ENCODE peak calls at places on chromosomes 2 and 18, in five cellular contexts. One of them, this sample, is unnamed.

GRCh38 chr2:119005565-119005964 is 63.6 kb downstream of the MARCO start:
- DNase-seq in M059J: no peak
- DNase-seq in Calu3: no peak
- DNase-seq in nucleus accumbens: no peak
- DNase-seq in stimulated activated CD4-positive, alpha-beta T cell treated with anti-CD3 and anti-CD28 coated beads, Interleukin-1b, Interleukin-23, amount 100 ng/mL, for 1 hour: no peak
- DNase-seq in this sample: no peak

GRCh38 chr2:44215827-44216226 is 47.2 kb downstream of the PPM1B start:
- DNase-seq in M059J: no peak
- DNase-seq in stimulated activated CD4-positive, alpha-beta T cell treated with anti-CD3 and anti-CD28 coated beads, Interleukin-1b, Interleukin-23, amount 100 ng/mL, for 1 hour: no peak
- DNase-seq in nucleus accumbens: no peak
- DNase-seq in Calu3: no peak
- DNase-seq in this sample: no peak

GRCh38 chr2:239305222-239305575 is 95.6 kb downstream of the HDAC4 start:
- DNase-seq in nucleus accumbens: no peak
- DNase-seq in M059J: no peak
- DNase-seq in Calu3: no peak
- DNase-seq in stimulated activated CD4-positive, alpha-beta T cell treated with anti-CD3 and anti-CD28 coated beads, Interleukin-1b, Interleukin-23, amount 100 ng/mL, for 1 hour: no peak
- DNase-seq in this sample: peak

GRCh38 chr2:72954376-72955187 is 37.3 kb downstream of the EMX1 start:
- DNase-seq in stimulated activated CD4-positive, alpha-beta T cell treated with anti-CD3 and anti-CD28 coated beads, Interleukin-1b, Interleukin-23, amount 100 ng/mL, for 1 hour: no peak
- DNase-seq in M059J: no peak
- DNase-seq in nucleus accumbens: no peak
- DNase-seq in Calu3: no peak
- DNase-seq in this sample: no peak

GRCh38 chr2:134917958-134918517 is 584 bp upstream of the CCNT2 start:
- DNase-seq in nucleus accumbens: no peak
- DNase-seq in M059J: peak
- DNase-seq in Calu3: no peak
- DNase-seq in stimulated activated CD4-positive, alpha-beta T cell treated with anti-CD3 and anti-CD28 coated beads, Interleukin-1b, Interleukin-23, amount 100 ng/mL, for 1 hour: peak
- DNase-seq in this sample: no peak

GRCh38 chr18:8031496-8031895 is 464.4 kb downstream of the PTPRM start:
- DNase-seq in Calu3: no peak
- DNase-seq in M059J: no peak
- DNase-seq in nucleus accumbens: no peak
- DNase-seq in stimulated activated CD4-positive, alpha-beta T cell treated with anti-CD3 and anti-CD28 coated beads, Interleukin-1b, Interleukin-23, amount 100 ng/mL, for 1 hour: no peak
- DNase-seq in this sample: peak

GRCh38 chr2:234292205-234292954 is 204.5 kb downstream of the ARL4C start:
- DNase-seq in Calu3: no peak
- DNase-seq in nucleus accumbens: no peak
- DNase-seq in stimulated activated CD4-positive, alpha-beta T cell treated with anti-CD3 and anti-CD28 coated beads, Interleukin-1b, Interleukin-23, amount 100 ng/mL, for 1 hour: peak
- DNase-seq in M059J: peak
- DNase-seq in this sample: no peak

GRCh38 chr18:493974-494601 is 6.4 kb downstream of the COLEC12 start:
- DNase-seq in M059J: no peak
- DNase-seq in nucleus accumbens: no peak
- DNase-seq in Calu3: no peak
- DNase-seq in stimulated activated CD4-positive, alpha-beta T cell treated with anti-CD3 and anti-CD28 coated beads, Interleukin-1b, Interleukin-23, amount 100 ng/mL, for 1 hour: no peak
- DNase-seq in this sample: no peak

GRCh38 chr2:173151671-173152398 is 76.2 kb downstream of the MAP3K20 start:
- DNase-seq in stimulated activated CD4-positive, alpha-beta T cell treated with anti-CD3 and anti-CD28 coated beads, Interleukin-1b, Interleukin-23, amount 100 ng/mL, for 1 hour: no peak
- DNase-seq in M059J: peak
- DNase-seq in Calu3: no peak
- DNase-seq in nucleus accumbens: no peak
- DNase-seq in this sample: no peak

GRCh38 chr2:159788218-159788617 is 9.8 kb downstream of the CD302 start:
- DNase-seq in nucleus accumbens: no peak
- DNase-seq in stimulated activated CD4-positive, alpha-beta T cell treated with anti-CD3 and anti-CD28 coated beads, Interleukin-1b, Interleukin-23, amount 100 ng/mL, for 1 hour: no peak
- DNase-seq in Calu3: peak
- DNase-seq in M059J: no peak
- DNase-seq in this sample: no peak

GRCh38 chr18:79413025-79413424 is 17.3 kb downstream of the NFATC1 start:
- DNase-seq in stimulated activated CD4-positive, alpha-beta T cell treated with anti-CD3 and anti-CD28 coated beads, Interleukin-1b, Interleukin-23, amount 100 ng/mL, for 1 hour: no peak
- DNase-seq in M059J: no peak
- DNase-seq in nucleus accumbens: no peak
- DNase-seq in Calu3: no peak
- DNase-seq in this sample: no peak

GRCh38 chr2:218448934-218449333 is 30.0 kb downstream of the VIL1 start:
- DNase-seq in stimulated activated CD4-positive, alpha-beta T cell treated with anti-CD3 and anti-CD28 coated beads, Interleukin-1b, Interleukin-23, amount 100 ng/mL, for 1 hour: no peak
- DNase-seq in Calu3: peak
- DNase-seq in nucleus accumbens: no peak
- DNase-seq in M059J: peak
- DNase-seq in this sample: peak

GRCh38 chr2:163800889-163801498 is 65.2 kb upstream of the FIGN start:
- DNase-seq in M059J: peak
- DNase-seq in stimulated activated CD4-positive, alpha-beta T cell treated with anti-CD3 and anti-CD28 coated beads, Interleukin-1b, Interleukin-23, amount 100 ng/mL, for 1 hour: no peak
- DNase-seq in nucleus accumbens: peak
- DNase-seq in Calu3: no peak
- DNase-seq in this sample: no peak

GRCh38 chr18:79395308-79395640 is 456 bp upstream of the NFATC1 start:
- DNase-seq in stimulated activated CD4-positive, alpha-beta T cell treated with anti-CD3 and anti-CD28 coated beads, Interleukin-1b, Interleukin-23, amount 100 ng/mL, for 1 hour: no peak
- DNase-seq in nucleus accumbens: no peak
- DNase-seq in Calu3: no peak
- DNase-seq in M059J: no peak
- DNase-seq in this sample: no peak

GRCh38 chr18:79868811-79869541 is 71.2 kb downstream of the KCNG2 start:
- DNase-seq in M059J: no peak
- DNase-seq in nucleus accumbens: no peak
- DNase-seq in stimulated activated CD4-positive, alpha-beta T cell treated with anti-CD3 and anti-CD28 coated beads, Interleukin-1b, Interleukin-23, amount 100 ng/mL, for 1 hour: no peak
- DNase-seq in Calu3: no peak
- DNase-seq in this sample: no peak

GRCh38 chr2:32003791-32004190 is 7.0 kb downstream of the MEMO1 start:
- DNase-seq in stimulated activated CD4-positive, alpha-beta T cell treated with anti-CD3 and anti-CD28 coated beads, Interleukin-1b, Interleukin-23, amount 100 ng/mL, for 1 hour: no peak
- DNase-seq in Calu3: no peak
- DNase-seq in M059J: no peak
- DNase-seq in nucleus accumbens: no peak
- DNase-seq in this sample: no peak

GRCh38 chr2:9627310-9627709 is 3.5 kb downstream of the YWHAQ start:
- DNase-seq in M059J: peak
- DNase-seq in nucleus accumbens: no peak
- DNase-seq in stimulated activated CD4-positive, alpha-beta T cell treated with anti-CD3 and anti-CD28 coated beads, Interleukin-1b, Interleukin-23, amount 100 ng/mL, for 1 hour: no peak
- DNase-seq in Calu3: no peak
- DNase-seq in this sample: no peak

GRCh38 chr2:8027387-8027786 is 654.5 kb upstream of the ID2 start:
- DNase-seq in Calu3: no peak
- DNase-seq in M059J: no peak
- DNase-seq in nucleus accumbens: no peak
- DNase-seq in stimulated activated CD4-positive, alpha-beta T cell treated with anti-CD3 and anti-CD28 coated beads, Interleukin-1b, Interleukin-23, amount 100 ng/mL, for 1 hour: no peak
- DNase-seq in this sample: no peak

GRCh38 chr2:208006833-208007232 is 18.5 kb downstream of the PLEKHM3 start:
- DNase-seq in Calu3: no peak
- DNase-seq in M059J: peak
- DNase-seq in nucleus accumbens: no peak
- DNase-seq in stimulated activated CD4-positive, alpha-beta T cell treated with anti-CD3 and anti-CD28 coated beads, Interleukin-1b, Interleukin-23, amount 100 ng/mL, for 1 hour: no peak
- DNase-seq in this sample: no peak

GRCh38 chr2:241088376-241088775 is 13.7 kb downstream of the MTERF4 start:
- DNase-seq in M059J: no peak
- DNase-seq in nucleus accumbens: no peak
- DNase-seq in stimulated activated CD4-positive, alpha-beta T cell treated with anti-CD3 and anti-CD28 coated beads, Interleukin-1b, Interleukin-23, amount 100 ng/mL, for 1 hour: no peak
- DNase-seq in Calu3: no peak
- DNase-seq in this sample: no peak

GRCh38 chr2:128505150-128505490 is 186.5 kb upstream of the HS6ST1 start:
- DNase-seq in M059J: no peak
- DNase-seq in Calu3: no peak
- DNase-seq in nucleus accumbens: no peak
- DNase-seq in stimulated activated CD4-positive, alpha-beta T cell treated with anti-CD3 and anti-CD28 coated beads, Interleukin-1b, Interleukin-23, amount 100 ng/mL, for 1 hour: no peak
- DNase-seq in this sample: no peak

GRCh38 chr18:49691177-49691608 is 122.1 kb downstream of the ACAA2 start:
- DNase-seq in stimulated activated CD4-positive, alpha-beta T cell treated with anti-CD3 and anti-CD28 coated beads, Interleukin-1b, Interleukin-23, amount 100 ng/mL, for 1 hour: no peak
- DNase-seq in Calu3: no peak
- DNase-seq in M059J: peak
- DNase-seq in nucleus accumbens: no peak
- DNase-seq in this sample: no peak

GRCh38 chr2:136358576-136358975 is 240.6 kb upstream of the CXCR4 start:
- DNase-seq in stimulated activated CD4-positive, alpha-beta T cell treated with anti-CD3 and anti-CD28 coated beads, Interleukin-1b, Interleukin-23, amount 100 ng/mL, for 1 hour: no peak
- DNase-seq in Calu3: no peak
- DNase-seq in nucleus accumbens: no peak
- DNase-seq in M059J: no peak
- DNase-seq in this sample: no peak

GRCh38 chr2:120675460-120676130 is 60.1 kb upstream of the GLI2 start:
- DNase-seq in M059J: peak
- DNase-seq in stimulated activated CD4-positive, alpha-beta T cell treated with anti-CD3 and anti-CD28 coated beads, Interleukin-1b, Interleukin-23, amount 100 ng/mL, for 1 hour: no peak
- DNase-seq in nucleus accumbens: peak
- DNase-seq in Calu3: peak
- DNase-seq in this sample: peak

This sample was measured in BE2C.